ENCODE peak calls at places on chromosomes 7 and 10, in six cellular contexts. One of them, this sample, is unnamed.

GRCh38 chr7:76332073-76332472 is 26.7 kb downstream of the YWHAG start:
- DNase-seq in testis: no peak
- DNase-seq in H54: no peak
- DNase-seq in Peyer's patch: no peak
- DNase-seq in prostate gland: no peak
- DNase-seq in tibial nerve: no peak
- DNase-seq in this sample: no peak

GRCh38 chr10:66862687-66863290 is 63.0 kb upstream of the LRRTM3 start:
- DNase-seq in testis: no peak
- DNase-seq in H54: no peak
- DNase-seq in Peyer's patch: peak
- DNase-seq in prostate gland: no peak
- DNase-seq in tibial nerve: no peak
- DNase-seq in this sample: no peak

GRCh38 chr7:81990395-81990794 is 220.5 kb upstream of the HGF start:
- DNase-seq in testis: no peak
- DNase-seq in H54: no peak
- DNase-seq in Peyer's patch: no peak
- DNase-seq in prostate gland: no peak
- DNase-seq in tibial nerve: no peak
- DNase-seq in this sample: peak

GRCh38 chr7:136039577-136040345 is 62.6 kb upstream of the MTPN start:
- DNase-seq in testis: no peak
- DNase-seq in H54: no peak
- DNase-seq in Peyer's patch: no peak
- DNase-seq in prostate gland: no peak
- DNase-seq in tibial nerve: no peak
- DNase-seq in this sample: no peak

GRCh38 chr10:91054325-91054724 is 133.4 kb upstream of the ANKRD1 start:
- DNase-seq in testis: no peak
- DNase-seq in H54: no peak
- DNase-seq in Peyer's patch: no peak
- DNase-seq in prostate gland: no peak
- DNase-seq in tibial nerve: no peak
- DNase-seq in this sample: no peak

GRCh38 chr10:52351911-52352310 is 37.8 kb downstream of the DKK1 start:
- DNase-seq in testis: no peak
- DNase-seq in H54: peak
- DNase-seq in Peyer's patch: no peak
- DNase-seq in prostate gland: no peak
- DNase-seq in tibial nerve: no peak
- DNase-seq in this sample: no peak

GRCh38 chr10:64977912-64978311 is 1456.7 kb downstream of the REEP3 start:
- DNase-seq in testis: no peak
- DNase-seq in H54: no peak
- DNase-seq in Peyer's patch: no peak
- DNase-seq in prostate gland: no peak
- DNase-seq in tibial nerve: no peak
- DNase-seq in this sample: no peak

GRCh38 chr7:105963038-105963667 is at the start of gene CDHR3:
- DNase-seq in testis: no peak
- DNase-seq in H54: no peak
- DNase-seq in Peyer's patch: no peak
- DNase-seq in prostate gland: peak
- DNase-seq in tibial nerve: no peak
- DNase-seq in this sample: no peak

GRCh38 chr10:86653379-86653778 is 968 bp upstream of the OPN4 start:
- DNase-seq in testis: no peak
- DNase-seq in H54: no peak
- DNase-seq in Peyer's patch: peak
- DNase-seq in prostate gland: no peak
- DNase-seq in tibial nerve: no peak
- DNase-seq in this sample: no peak

GRCh38 chr7:130151591-130152269 is 53.5 kb downstream of the TMEM209 start:
- DNase-seq in testis: no peak
- DNase-seq in H54: no peak
- DNase-seq in Peyer's patch: no peak
- DNase-seq in prostate gland: no peak
- DNase-seq in tibial nerve: no peak
- DNase-seq in this sample: peak

GRCh38 chr7:129461809-129462208 is 27.6 kb downstream of the STRIP2 start:
- DNase-seq in testis: no peak
- DNase-seq in H54: no peak
- DNase-seq in Peyer's patch: no peak
- DNase-seq in prostate gland: no peak
- DNase-seq in tibial nerve: no peak
- DNase-seq in this sample: no peak

GRCh38 chr7:106623315-106623660 is 37.7 kb downstream of the CCDC71L start:
- DNase-seq in testis: no peak
- DNase-seq in H54: no peak
- DNase-seq in Peyer's patch: no peak
- DNase-seq in prostate gland: no peak
- DNase-seq in tibial nerve: no peak
- DNase-seq in this sample: no peak

GRCh38 chr10:86354761-86355540 is 11.6 kb downstream of the GRID1 start:
- DNase-seq in testis: no peak
- DNase-seq in H54: no peak
- DNase-seq in Peyer's patch: no peak
- DNase-seq in prostate gland: no peak
- DNase-seq in tibial nerve: no peak
- DNase-seq in this sample: peak

GRCh38 chr7:105450177-105450861 is 61.6 kb upstream of the SRPK2 start:
- DNase-seq in testis: no peak
- DNase-seq in H54: no peak
- DNase-seq in Peyer's patch: no peak
- DNase-seq in prostate gland: no peak
- DNase-seq in tibial nerve: no peak
- DNase-seq in this sample: no peak

GRCh38 chr10:34780818-34781380 is 34.2 kb downstream of the PARD3 start:
- DNase-seq in testis: peak
- DNase-seq in H54: no peak
- DNase-seq in Peyer's patch: no peak
- DNase-seq in prostate gland: no peak
- DNase-seq in tibial nerve: no peak
- DNase-seq in this sample: peak

GRCh38 chr10:87775766-87776165 is 42.3 kb downstream of the ATAD1 start:
- DNase-seq in testis: no peak
- DNase-seq in H54: no peak
- DNase-seq in Peyer's patch: no peak
- DNase-seq in prostate gland: no peak
- DNase-seq in tibial nerve: no peak
- DNase-seq in this sample: no peak

DNA sequence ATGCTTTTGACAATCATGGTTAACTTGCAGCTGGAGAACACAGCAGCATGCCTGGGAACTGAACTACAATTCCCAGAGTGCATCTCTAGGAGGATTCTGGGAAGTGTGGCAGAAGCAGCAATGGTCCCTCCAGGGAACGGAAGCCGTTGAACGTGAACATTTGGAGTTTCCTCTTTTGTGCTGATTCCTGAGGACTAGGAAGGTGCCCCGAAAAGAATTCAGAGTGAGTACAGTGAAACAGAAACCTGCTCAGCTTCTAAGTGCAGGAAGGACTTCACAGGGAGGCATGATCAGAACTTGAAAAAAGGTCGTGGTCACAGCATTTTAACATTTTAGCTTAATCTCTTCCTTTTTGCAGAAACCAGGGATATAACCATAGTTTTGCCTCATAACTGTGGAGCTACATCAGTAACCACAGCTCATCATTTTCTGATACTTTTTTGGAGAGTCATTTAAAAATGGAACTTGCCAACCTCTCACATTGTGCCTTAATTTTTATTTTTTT is at the start of gene NUDT13:
- DNase-seq in testis: peak
- DNase-seq in H54: peak
- DNase-seq in Peyer's patch: peak
- DNase-seq in prostate gland: peak
- DNase-seq in tibial nerve: peak
- DNase-seq in this sample: peak
- TF ChIP-seq POLR2A in testis: no peak
- TF ChIP-seq POLR2A in H54: peak
- TF ChIP-seq POLR2A in Peyer's patch: no peak
- TF ChIP-seq POLR2A in prostate gland: no peak
- TF ChIP-seq POLR2A in tibial nerve: peak
- TF ChIP-seq POLR2A in this sample: peak

GRCh38 chr10:125162181-125162906 is 2.0 kb upstream of the CTBP2 start:
- DNase-seq in testis: no peak
- DNase-seq in H54: no peak
- DNase-seq in Peyer's patch: peak
- DNase-seq in prostate gland: peak
- DNase-seq in tibial nerve: no peak
- DNase-seq in this sample: no peak

GRCh38 chr10:125161570-125162139 is 1.3 kb upstream of the CTBP2 start:
- DNase-seq in testis: no peak
- DNase-seq in H54: no peak
- DNase-seq in Peyer's patch: peak
- DNase-seq in prostate gland: no peak
- DNase-seq in tibial nerve: no peak
- DNase-seq in this sample: no peak

GRCh38 chr10:125159486-125159931 is 854 bp downstream of the CTBP2 start:
- DNase-seq in testis: no peak
- DNase-seq in H54: peak
- DNase-seq in Peyer's patch: peak
- DNase-seq in prostate gland: no peak
- DNase-seq in tibial nerve: no peak
- DNase-seq in this sample: peak

GRCh38 chr10:125159932-125160855 is at the start of gene CTBP2:
- DNase-seq in testis: peak
- DNase-seq in H54: peak
- DNase-seq in Peyer's patch: peak
- DNase-seq in prostate gland: peak
- DNase-seq in tibial nerve: peak
- DNase-seq in this sample: peak

DNA sequence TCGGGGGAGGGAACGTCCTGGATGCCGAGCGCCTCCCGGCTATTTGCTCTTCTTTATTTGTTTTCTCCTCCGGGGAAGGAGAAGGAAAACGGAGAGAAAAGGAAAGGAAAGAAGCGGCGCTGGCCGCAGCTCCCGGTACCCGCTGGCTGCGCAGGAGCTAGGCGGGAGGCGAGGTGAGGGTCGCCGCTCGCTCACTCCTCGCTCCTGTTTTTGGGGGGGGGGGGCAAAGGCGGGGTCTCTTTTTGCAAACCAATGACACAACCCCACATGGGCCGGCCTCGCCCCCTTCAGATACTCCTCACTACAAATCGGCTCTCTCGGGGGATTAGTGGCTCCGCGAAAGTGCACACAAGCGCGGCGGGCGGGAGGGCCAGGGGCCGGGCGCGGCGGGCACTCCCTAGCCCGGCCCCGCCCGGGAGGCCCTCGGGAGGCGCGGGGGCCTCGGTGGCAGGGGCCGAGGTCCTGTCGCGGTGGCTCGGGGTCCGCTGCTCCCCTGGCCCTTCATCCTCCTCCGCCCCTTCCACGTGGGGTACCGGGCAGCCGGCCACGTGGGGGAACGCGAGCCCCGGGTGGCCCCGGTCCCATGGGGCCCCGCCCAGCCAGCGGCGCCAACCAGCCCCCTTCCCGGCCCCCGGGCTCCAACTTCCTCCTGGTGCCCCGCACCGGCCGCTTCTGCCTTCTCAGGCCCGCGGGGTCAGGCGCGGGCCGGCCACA is 650 bp upstream of the CTBP2 start:
- DNase-seq in testis: peak
- DNase-seq in H54: peak
- DNase-seq in Peyer's patch: peak
- DNase-seq in prostate gland: peak
- DNase-seq in tibial nerve: peak
- DNase-seq in this sample: peak
- TF ChIP-seq POLR2A in testis: no peak
- TF ChIP-seq POLR2A in H54: peak
- TF ChIP-seq POLR2A in Peyer's patch: no peak
- TF ChIP-seq POLR2A in prostate gland: peak
- TF ChIP-seq POLR2A in tibial nerve: peak
- TF ChIP-seq POLR2A in this sample: peak

GRCh38 chr10:132536964-132537712 is 449 bp upstream of the INPP5A start:
- DNase-seq in testis: peak
- DNase-seq in H54: peak
- DNase-seq in Peyer's patch: peak
- DNase-seq in prostate gland: peak
- DNase-seq in tibial nerve: peak
- DNase-seq in this sample: peak

GRCh38 chr10:132538790-132539421 is 1.3 kb downstream of the INPP5A start:
- DNase-seq in testis: no peak
- DNase-seq in H54: no peak
- DNase-seq in Peyer's patch: peak
- DNase-seq in prostate gland: no peak
- DNase-seq in tibial nerve: no peak
- DNase-seq in this sample: peak

GRCh38 chr10:132538031-132538789 is 623 bp downstream of the INPP5A start:
- DNase-seq in testis: no peak
- DNase-seq in H54: no peak
- DNase-seq in Peyer's patch: peak
- DNase-seq in prostate gland: no peak
- DNase-seq in tibial nerve: no peak
- DNase-seq in this sample: peak

GRCh38 chr10:132536241-132536963 is 1.2 kb upstream of the INPP5A start:
- DNase-seq in testis: no peak
- DNase-seq in H54: no peak
- DNase-seq in Peyer's patch: peak
- DNase-seq in prostate gland: no peak
- DNase-seq in tibial nerve: no peak
- DNase-seq in this sample: peak

DNA sequence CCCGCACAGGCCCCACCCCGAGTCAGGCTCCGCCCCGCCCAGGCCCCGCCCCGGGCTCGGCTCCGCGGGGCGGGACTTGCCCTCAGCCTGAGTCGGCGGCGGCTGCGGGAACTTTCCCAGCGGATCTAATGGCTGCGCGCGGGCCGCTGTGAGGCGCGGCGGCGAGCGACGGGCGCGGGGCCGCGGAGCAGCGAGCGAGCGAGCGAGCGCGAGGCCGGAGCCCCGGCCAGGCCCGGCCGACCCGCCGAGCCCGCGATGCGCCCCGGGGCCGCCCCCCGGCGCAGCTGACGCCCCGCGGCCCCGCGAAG is at the start of gene INPP5A:
- DNase-seq in testis: no peak
- DNase-seq in H54: no peak
- DNase-seq in Peyer's patch: no peak
- DNase-seq in prostate gland: no peak
- DNase-seq in tibial nerve: no peak
- DNase-seq in this sample: no peak
- TF ChIP-seq POLR2A in testis: peak
- TF ChIP-seq POLR2A in H54: peak
- TF ChIP-seq POLR2A in Peyer's patch: peak
- TF ChIP-seq POLR2A in prostate gland: peak
- TF ChIP-seq POLR2A in tibial nerve: peak
- TF ChIP-seq POLR2A in this sample: peak

DNA sequence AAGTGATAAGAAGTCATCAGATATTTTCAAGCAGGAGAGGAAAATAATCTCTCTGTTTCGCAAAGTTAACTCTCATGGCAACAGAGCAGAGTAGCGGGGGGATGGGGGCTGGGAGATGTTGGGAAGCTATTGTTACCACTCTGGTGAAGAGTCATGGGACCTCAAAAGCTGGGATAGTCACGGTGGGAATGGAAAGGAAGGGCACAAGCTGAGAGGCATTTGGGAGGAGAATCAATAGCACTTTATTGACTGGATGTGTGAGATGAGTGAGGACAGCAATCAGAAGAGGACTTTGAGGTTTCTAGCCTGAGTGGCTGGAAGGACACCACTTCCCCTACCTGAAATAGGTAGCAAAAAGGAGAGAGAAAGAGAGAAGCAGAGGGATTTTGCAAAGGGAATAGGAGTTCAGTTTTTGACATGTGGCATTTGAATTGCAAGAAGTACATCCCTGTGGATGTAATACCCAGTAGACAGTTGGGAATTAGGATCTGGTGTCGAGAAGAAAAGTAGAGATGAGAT is 27.2 kb downstream of the SCD start:
- DNase-seq in testis: no peak
- DNase-seq in H54: no peak
- DNase-seq in Peyer's patch: no peak
- DNase-seq in prostate gland: no peak
- DNase-seq in tibial nerve: no peak
- DNase-seq in this sample: no peak
- TF ChIP-seq POLR2A in testis: no peak
- TF ChIP-seq POLR2A in H54: no peak
- TF ChIP-seq POLR2A in Peyer's patch: peak
- TF ChIP-seq POLR2A in prostate gland: peak
- TF ChIP-seq POLR2A in tibial nerve: no peak
- TF ChIP-seq POLR2A in this sample: no peak

This sample was measured in NB4.